ENCODE peak calls at places on chromosomes 2 and 18, in four cellular contexts. Y is Peyer's patch, R is Right ventricle myocardium superior, P is activated T-cell treated with anti-CD3 and anti-CD28 coated beads for 24 hours. T is an unnamed sample.

GRCh38 chr2:224934542-224935188 is 107.6 kb downstream of the DOCK10 start:
- DNase-seq in Y (no peak), P (no peak), R (no peak), T (no peak)

GRCh38 chr2:9050122-9050809 is 46.8 kb upstream of the MBOAT2 start:
- DNase-seq in R (no peak), Y (no peak), P (no peak), T (no peak)

GRCh38 chr18:49658871-49659378 is 97.1 kb downstream of the LIPG start:
- DNase-seq in P (no peak), Y (no peak), R (no peak), T (no peak)

GRCh38 chr2:102788880-102789250 is 27.0 kb downstream of the TMEM182 start:
- DNase-seq in P (no peak), R (peak; percentile 75), Y (no peak), T (peak; percentile 62)

GRCh38 chr2:152550386-152550785 is 166.9 kb downstream of the PRPF40A start:
- DNase-seq in R (no peak), P (no peak), Y (no peak), T (no peak)

GRCh38 chr2:239393401-239393940 is 7.3 kb downstream of the HDAC4 start:
- DNase-seq in R (peak; percentile 88), P (no peak), Y (peak; percentile 57), T (no peak)

GRCh38 chr2:29129586-29130281 is 14.5 kb downstream of the CLIP4 start:
- DNase-seq in P (no peak), Y (no peak), R (no peak), T (no peak)

GRCh38 chr2:104583791-104584190 is 270.1 kb upstream of the POU3F3 start:
- DNase-seq in R (no peak), Y (no peak), P (no peak), T (no peak)

GRCh38 chr2:227388537-227389011 is 825 bp upstream of the SCYGR1 start:
- DNase-seq in R (no peak), P (no peak), Y (no peak), T (no peak)

T was measured in HL-60.